ENCODE peak calls at places on chromosome 18, in five cellular contexts. W is RWPE1, G is heart right ventricle, H is cardiac muscle cell, J is uterus. K is an unnamed sample.

GRCh38 chr18:75977069-75977468 is 518.0 kb downstream of the ZNF516 start:
- DNase-seq in W (peak), G (no peak), H (no peak), J (no peak), K (no peak)

GRCh38 chr18:57772387-57772799 is 30.7 kb downstream of the ATP8B1 start:
- DNase-seq in W (no peak), G (no peak), H (no peak), J (no peak), K (no peak)

GRCh38 chr18:723541-723940 is 11.1 kb upstream of the ENOSF1 start:
- DNase-seq in W (no peak), G (no peak), H (no peak), J (no peak), K (no peak)

GRCh38 chr18:35605686-35606417 is 24.3 kb downstream of the GALNT1 start:
- DNase-seq in W (no peak), G (no peak), H (peak), J (no peak), K (no peak)

GRCh38 chr18:37471619-37472018 is 94.0 kb downstream of the CELF4 start:
- DNase-seq in W (no peak), G (no peak), H (no peak), J (no peak), K (no peak)

GRCh38 chr18:70559446-70559845 is 270.6 kb downstream of the SOCS6 start:
- DNase-seq in W (no peak), G (no peak), H (no peak), J (no peak), K (no peak)

GRCh38 chr18:32469190-32469611 is 1.5 kb downstream of the GAREM1 start:
- DNase-seq in W (no peak), G (peak), H (peak), J (peak), K (peak)

GRCh38 chr18:57839942-57840381 is 36.8 kb upstream of the ATP8B1 start:
- DNase-seq in W (peak), G (no peak), H (peak), J (no peak), K (no peak)

GRCh38 chr18:58646334-58646862 is 17.5 kb upstream of the ALPK2 start:
- DNase-seq in W (no peak), G (no peak), H (no peak), J (no peak), K (no peak)

GRCh38 chr18:51390695-51391094 is 193.2 kb upstream of the MEX3C start:
- DNase-seq in W (no peak), G (no peak), H (peak), J (no peak), K (no peak)

GRCh38 chr18:79662051-79662450 is 17.6 kb upstream of the CTDP1 start:
- DNase-seq in W (no peak), G (no peak), H (no peak), J (no peak), K (no peak)
- H3K27ac ChIP-seq in W (no peak), G (no peak), H (no peak), J (no peak), K (no peak)

DNA sequence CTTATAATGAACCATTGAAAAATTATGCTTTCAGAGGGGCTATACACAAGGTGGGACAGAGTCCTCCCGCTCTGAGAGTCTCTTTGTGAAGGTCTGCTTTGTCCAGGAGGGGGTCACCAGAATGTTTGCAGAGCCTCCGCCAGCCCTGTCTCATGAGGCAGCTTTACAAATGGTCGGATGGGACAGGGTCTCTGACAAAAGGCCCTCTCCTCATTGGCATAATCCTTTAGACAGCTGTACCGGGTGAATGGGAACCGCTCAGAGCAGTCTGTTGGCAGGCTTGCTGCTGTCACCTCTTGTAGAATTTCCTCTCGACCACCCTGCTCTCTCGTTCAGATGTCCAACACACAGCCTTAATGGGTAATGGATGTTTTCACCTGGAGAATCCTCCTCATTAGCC is 40.2 kb upstream of the TGIF1 start:
- DNase-seq in W (no peak), G (no peak), H (no peak), J (no peak), K (no peak)
- H3K27ac ChIP-seq in W (no peak), G (no peak), H (no peak), J (no peak), K (no peak)

DNA sequence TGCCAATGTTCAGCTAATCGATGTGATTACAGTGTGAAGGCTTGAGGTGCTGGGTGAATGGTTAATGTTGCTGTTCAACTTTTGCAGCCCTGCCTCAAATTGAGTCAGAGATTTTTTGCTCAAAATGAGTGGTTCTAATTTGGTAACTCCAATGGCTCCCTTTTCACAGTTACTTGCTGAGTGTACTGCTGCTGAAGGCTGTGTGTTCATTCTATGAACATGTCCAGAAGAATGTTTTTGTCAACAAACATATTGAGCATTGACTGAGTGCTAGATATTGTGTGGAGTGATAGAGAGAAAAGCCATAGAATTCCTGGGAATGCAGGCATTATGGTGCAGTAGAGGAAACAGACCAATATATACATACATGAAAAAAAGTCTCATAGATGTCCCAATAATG is 39.0 kb upstream of the TCF4 start:
- DNase-seq in W (no peak), G (no peak), H (no peak), J (no peak), K (no peak)
- H3K27ac ChIP-seq in W (no peak), G (no peak), H (no peak), J (no peak), K (no peak)

GRCh38 chr18:2961828-2962227 is 51.1 kb downstream of the LPIN2 start:
- DNase-seq in W (no peak), G (no peak), H (peak), J (no peak), K (no peak)

GRCh38 chr18:2960983-2961696 is 51.8 kb downstream of the LPIN2 start:
- DNase-seq in W (no peak), G (no peak), H (no peak), J (no peak), K (no peak)

GRCh38 chr18:2955966-2956521 is 56.9 kb downstream of the LPIN2 start:
- DNase-seq in W (no peak), G (no peak), H (peak), J (no peak), K (no peak)

GRCh38 chr18:2958819-2959298 is 54.1 kb downstream of the LPIN2 start:
- DNase-seq in W (no peak), G (no peak), H (peak), J (no peak), K (no peak)

DNA sequence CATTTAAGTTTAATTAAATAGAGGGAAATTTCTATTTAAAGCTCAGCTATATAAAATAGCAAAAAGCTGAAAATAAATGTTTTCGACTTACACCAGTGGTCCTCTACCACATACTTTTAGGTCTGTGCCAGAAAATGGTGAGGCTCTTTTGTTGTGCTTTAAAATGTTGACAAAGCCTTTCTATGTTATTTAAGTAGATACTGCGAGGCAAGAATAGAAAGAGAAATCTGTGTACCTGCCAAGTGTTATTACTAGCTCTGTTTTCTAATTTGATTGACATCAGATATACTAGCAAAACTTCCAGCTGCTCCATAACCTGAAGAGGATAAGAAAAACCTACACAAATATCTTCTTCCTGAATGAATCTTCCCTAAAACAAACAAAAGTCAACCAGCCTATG is 53.6 kb downstream of the LPIN2 start:
- DNase-seq in W (no peak), G (no peak), H (no peak), J (no peak), K (no peak)
- H3K27ac ChIP-seq in W (no peak), G (peak), H (peak), J (peak), K (peak)

GRCh38 chr18:42404151-42404550 is 449.1 kb downstream of the PIK3C3 start:
- DNase-seq in W (no peak), G (no peak), H (no peak), J (no peak), K (no peak)

GRCh38 chr18:42401131-42401673 is 446.2 kb downstream of the PIK3C3 start:
- DNase-seq in W (no peak), G (no peak), H (no peak), J (no peak), K (no peak)
- H3K27ac ChIP-seq in W (no peak), G (no peak), H (no peak), J (no peak), K (no peak)

GRCh38 chr18:62991959-62992358 is 276.6 kb downstream of the PHLPP1 start:
- DNase-seq in W (no peak), G (no peak), H (no peak), J (no peak), K (no peak)

GRCh38 chr18:62990653-62991052 is 275.3 kb downstream of the PHLPP1 start:
- DNase-seq in W (no peak), G (no peak), H (no peak), J (no peak), K (no peak)

GRCh38 chr18:62992877-62993365 is 277.6 kb downstream of the PHLPP1 start:
- DNase-seq in W (no peak), G (no peak), H (no peak), J (no peak), K (no peak)

GRCh38 chr18:62989195-62989594 is 273.9 kb downstream of the PHLPP1 start:
- DNase-seq in W (no peak), G (no peak), H (no peak), J (no peak), K (no peak)

GRCh38 chr18:62991389-62991788 is 276.0 kb downstream of the PHLPP1 start:
- DNase-seq in W (no peak), G (no peak), H (no peak), J (no peak), K (no peak)
- H3K27ac ChIP-seq in W (no peak), G (no peak), H (no peak), J (no peak), K (no peak)

GRCh38 chr18:48680871-48681270 is 142.0 kb downstream of the CTIF start:
- DNase-seq in W (no peak), G (peak), H (peak), J (peak), K (peak)
- H3K27ac ChIP-seq in W (no peak), G (peak), H (no peak), J (peak), K (peak)

DNA sequence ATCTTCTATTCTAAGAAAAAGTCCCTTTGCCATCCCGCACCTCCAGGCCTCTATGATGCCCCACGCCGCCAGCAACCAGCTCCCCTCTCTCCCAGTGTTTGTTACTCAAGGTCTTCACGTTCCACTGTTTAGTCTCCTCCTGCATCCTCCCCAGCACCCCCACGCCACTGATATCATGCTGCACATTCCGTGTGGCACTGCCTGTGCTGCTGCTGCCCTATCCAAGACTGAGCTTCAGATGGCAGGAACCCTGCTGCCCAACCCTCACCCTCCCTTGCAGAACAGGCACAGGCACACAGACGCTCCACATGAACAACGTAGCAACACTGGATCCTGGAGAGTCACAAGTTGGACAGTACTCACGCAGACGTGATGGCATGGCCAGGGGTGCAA is 35.3 kb downstream of the MYO5B start:
- DNase-seq in W (no peak), G (no peak), H (no peak), J (no peak), K (no peak)
- H3K27ac ChIP-seq in W (no peak), G (no peak), H (no peak), J (no peak), K (no peak)

GRCh38 chr18:49618741-49619392 is 57.0 kb downstream of the LIPG start:
- DNase-seq in W (no peak), G (no peak), H (peak), J (no peak), K (no peak)
- H3K27ac ChIP-seq in W (no peak), G (no peak), H (no peak), J (no peak), K (no peak)

K was measured in psoas muscle.